ENCODE peak calls at places on chromosomes 4 and X, in four cellular contexts. One of them, this sample, is unnamed.

GRCh38 chr4:180810581-180810980 is 1432.6 kb upstream of the TENM3 start:
- DNase-seq in B cell: no peak
- DNase-seq in IMR-90: no peak
- DNase-seq in OCI-LY7: no peak
- DNase-seq in this sample: no peak

GRCh38 chr4:15006416-15007024 is 4.2 kb downstream of the CPEB2 start:
- DNase-seq in B cell: no peak
- DNase-seq in IMR-90: peak; percentile 18
- DNase-seq in OCI-LY7: peak; percentile 50
- DNase-seq in this sample: no peak

GRCh38 chr4:85717366-85717765 is 242.4 kb downstream of the ARHGAP24 start:
- DNase-seq in B cell: no peak
- DNase-seq in OCI-LY7: peak; percentile 24
- DNase-seq in IMR-90: no peak
- DNase-seq in this sample: no peak

GRCh38 chr4:80201326-80202151 is 4.2 kb downstream of the PRDM8 start:
- DNase-seq in IMR-90: peak; percentile 89
- DNase-seq in B cell: peak; percentile 83
- DNase-seq in OCI-LY7: peak; percentile 5
- DNase-seq in this sample: no peak

GRCh38 chr4:100823066-100823992 is 305.5 kb upstream of the EMCN start:
- DNase-seq in IMR-90: no peak
- DNase-seq in OCI-LY7: no peak
- DNase-seq in B cell: no peak
- DNase-seq in this sample: no peak

GRCh38 chrX:49879656-49880277 is 483 bp downstream of the USP27X start:
- DNase-seq in OCI-LY7: no peak
- DNase-seq in IMR-90: peak; percentile 1
- DNase-seq in B cell: no peak
- DNase-seq in this sample: no peak

GRCh38 chr4:56742080-56742871 is 61.2 kb upstream of the HOPX start:
- DNase-seq in B cell: no peak
- DNase-seq in OCI-LY7: no peak
- DNase-seq in IMR-90: peak; percentile 19
- DNase-seq in this sample: no peak

GRCh38 chrX:48497871-48498270 is 10.9 kb upstream of the PORCN start:
- DNase-seq in IMR-90: no peak
- DNase-seq in OCI-LY7: no peak
- DNase-seq in B cell: no peak
- DNase-seq in this sample: no peak

GRCh38 chrX:12866451-12867377 is at the start of gene TLR7:
- DNase-seq in B cell: peak; percentile 40
- DNase-seq in IMR-90: no peak
- DNase-seq in OCI-LY7: peak; percentile 58
- DNase-seq in this sample: no peak

GRCh38 chr4:23736466-23736865 is 153.4 kb downstream of the PPARGC1A start:
- DNase-seq in IMR-90: no peak
- DNase-seq in B cell: no peak
- DNase-seq in OCI-LY7: no peak
- DNase-seq in this sample: no peak

GRCh38 chr4:60865238-60865637 is 334.9 kb upstream of the ADGRL3 start:
- DNase-seq in B cell: no peak
- DNase-seq in OCI-LY7: no peak
- DNase-seq in IMR-90: no peak
- DNase-seq in this sample: no peak

GRCh38 chr4:47045261-47045660 is 13.9 kb downstream of the GABRB1 start:
- DNase-seq in OCI-LY7: no peak
- DNase-seq in B cell: no peak
- DNase-seq in IMR-90: no peak
- DNase-seq in this sample: no peak

GRCh38 chr4:55086561-55086960 is 38.8 kb downstream of the KDR start:
- DNase-seq in IMR-90: no peak
- DNase-seq in B cell: no peak
- DNase-seq in OCI-LY7: no peak
- DNase-seq in this sample: no peak

GRCh38 chr4:20251796-20252655 is at the start of gene SLIT2:
- DNase-seq in B cell: no peak
- DNase-seq in IMR-90: peak; percentile 68
- DNase-seq in OCI-LY7: no peak
- DNase-seq in this sample: no peak

GRCh38 chr4:127586922-127587571 is 45.7 kb upstream of the INTU start:
- DNase-seq in IMR-90: peak; percentile 39
- DNase-seq in B cell: no peak
- DNase-seq in OCI-LY7: peak; percentile 22
- DNase-seq in this sample: no peak

GRCh38 chrX:27890611-27891010 is 82.8 kb downstream of the MAGEB10 start:
- DNase-seq in OCI-LY7: no peak
- DNase-seq in B cell: no peak
- DNase-seq in IMR-90: peak; percentile 82
- DNase-seq in this sample: no peak

GRCh38 chrX:40012039-40012799 is 85.5 kb downstream of the BCOR start:
- DNase-seq in B cell: no peak
- DNase-seq in IMR-90: peak; percentile 71
- DNase-seq in OCI-LY7: no peak
- DNase-seq in this sample: no peak

GRCh38 chr4:2771264-2771663 is 15.1 kb upstream of the TNIP2 start:
- DNase-seq in OCI-LY7: no peak
- DNase-seq in B cell: no peak
- DNase-seq in IMR-90: no peak
- DNase-seq in this sample: no peak

GRCh38 chr4:2767705-2768074 is 11.6 kb upstream of the TNIP2 start:
- DNase-seq in IMR-90: no peak
- DNase-seq in OCI-LY7: no peak
- DNase-seq in B cell: no peak
- DNase-seq in this sample: no peak

GRCh38 chr4:2768124-2768523 is 12.0 kb upstream of the TNIP2 start:
- DNase-seq in B cell: no peak
- DNase-seq in IMR-90: no peak
- DNase-seq in OCI-LY7: no peak
- DNase-seq in this sample: no peak

GRCh38 chr4:2767046-2767704 is 11.0 kb upstream of the TNIP2 start:
- DNase-seq in OCI-LY7: no peak
- DNase-seq in IMR-90: no peak
- DNase-seq in B cell: no peak
- DNase-seq in this sample: no peak

DNA sequence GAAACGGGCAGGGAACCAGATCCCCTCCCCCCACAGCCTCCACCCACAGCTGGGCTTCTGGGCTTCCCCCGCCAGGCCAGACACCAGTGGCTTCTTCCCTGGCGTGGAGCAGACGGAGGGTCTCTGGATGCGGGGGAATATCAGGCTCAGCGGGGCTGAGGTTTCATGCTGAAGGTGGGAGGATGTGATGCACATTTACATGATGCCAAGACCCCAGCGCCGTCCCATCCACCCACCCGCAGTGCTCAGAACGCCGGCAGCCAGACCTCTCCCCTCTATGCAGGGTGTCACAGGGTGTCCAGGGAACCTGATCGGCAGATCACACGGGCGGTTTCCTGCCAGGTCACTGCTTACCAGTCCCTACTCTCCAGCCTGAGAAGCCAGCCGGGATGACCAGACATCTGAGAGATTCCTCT is 12.8 kb upstream of the TNIP2 start:
- DNase-seq in IMR-90: no peak
- DNase-seq in OCI-LY7: no peak
- DNase-seq in B cell: no peak
- DNase-seq in this sample: no peak
- TF ChIP-seq CTCF in IMR-90: no peak
- TF ChIP-seq CTCF in OCI-LY7: no peak
- TF ChIP-seq CTCF in B cell: no peak
- TF ChIP-seq CTCF in this sample: no peak

GRCh38 chr4:178273168-178273567 is 830.9 kb upstream of the AGA start:
- DNase-seq in IMR-90: no peak
- DNase-seq in OCI-LY7: no peak
- DNase-seq in B cell: no peak
- DNase-seq in this sample: no peak

GRCh38 chr4:178271386-178271785 is 829.1 kb upstream of the AGA start:
- DNase-seq in IMR-90: no peak
- DNase-seq in B cell: no peak
- DNase-seq in OCI-LY7: no peak
- DNase-seq in this sample: no peak

DNA sequence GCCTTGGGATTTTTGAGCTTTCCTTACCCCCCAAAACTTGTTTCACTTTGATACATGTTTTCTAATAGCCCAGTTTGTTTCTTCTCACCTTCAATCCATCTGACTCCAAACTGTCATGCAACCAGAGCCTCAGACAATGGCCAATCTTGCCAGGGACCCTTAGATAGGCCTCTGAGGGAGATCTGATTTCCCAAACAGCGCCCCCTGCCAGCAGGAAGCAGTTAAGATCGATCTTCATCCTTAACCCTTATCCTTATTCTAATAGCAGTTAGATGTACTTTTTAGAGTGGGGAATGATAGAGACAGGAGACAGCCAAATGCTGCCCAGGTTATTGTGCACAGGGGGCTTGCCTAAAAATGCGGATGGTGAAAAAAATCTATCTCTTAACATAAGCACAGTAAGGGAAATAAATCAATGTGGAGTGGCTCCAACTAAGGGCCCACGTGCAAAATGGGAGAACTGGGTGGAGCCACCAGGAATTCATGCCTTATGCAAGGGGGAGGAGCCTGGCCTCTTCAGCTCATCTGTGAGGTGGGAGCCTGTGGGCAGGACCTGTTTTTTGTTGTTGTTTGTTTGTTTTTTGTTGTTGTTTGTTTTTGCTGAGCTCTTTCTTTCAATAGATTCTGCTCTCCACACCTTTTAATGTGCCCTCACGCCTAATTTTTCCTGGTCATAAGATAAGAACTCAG is 833.6 kb upstream of the AGA start:
- DNase-seq in IMR-90: no peak
- DNase-seq in B cell: no peak
- DNase-seq in OCI-LY7: no peak
- DNase-seq in this sample: no peak
- TF ChIP-seq CTCF in IMR-90: no peak
- TF ChIP-seq CTCF in B cell: no peak
- TF ChIP-seq CTCF in OCI-LY7: peak; percentile 55
- TF ChIP-seq CTCF in this sample: no peak

GRCh38 chr4:111806331-111806730 is 338.9 kb upstream of the FAM241A start:
- DNase-seq in B cell: no peak
- DNase-seq in OCI-LY7: no peak
- DNase-seq in IMR-90: no peak
- DNase-seq in this sample: no peak
- TF ChIP-seq CTCF in B cell: no peak
- TF ChIP-seq CTCF in OCI-LY7: no peak
- TF ChIP-seq CTCF in IMR-90: no peak
- TF ChIP-seq CTCF in this sample: no peak

DNA sequence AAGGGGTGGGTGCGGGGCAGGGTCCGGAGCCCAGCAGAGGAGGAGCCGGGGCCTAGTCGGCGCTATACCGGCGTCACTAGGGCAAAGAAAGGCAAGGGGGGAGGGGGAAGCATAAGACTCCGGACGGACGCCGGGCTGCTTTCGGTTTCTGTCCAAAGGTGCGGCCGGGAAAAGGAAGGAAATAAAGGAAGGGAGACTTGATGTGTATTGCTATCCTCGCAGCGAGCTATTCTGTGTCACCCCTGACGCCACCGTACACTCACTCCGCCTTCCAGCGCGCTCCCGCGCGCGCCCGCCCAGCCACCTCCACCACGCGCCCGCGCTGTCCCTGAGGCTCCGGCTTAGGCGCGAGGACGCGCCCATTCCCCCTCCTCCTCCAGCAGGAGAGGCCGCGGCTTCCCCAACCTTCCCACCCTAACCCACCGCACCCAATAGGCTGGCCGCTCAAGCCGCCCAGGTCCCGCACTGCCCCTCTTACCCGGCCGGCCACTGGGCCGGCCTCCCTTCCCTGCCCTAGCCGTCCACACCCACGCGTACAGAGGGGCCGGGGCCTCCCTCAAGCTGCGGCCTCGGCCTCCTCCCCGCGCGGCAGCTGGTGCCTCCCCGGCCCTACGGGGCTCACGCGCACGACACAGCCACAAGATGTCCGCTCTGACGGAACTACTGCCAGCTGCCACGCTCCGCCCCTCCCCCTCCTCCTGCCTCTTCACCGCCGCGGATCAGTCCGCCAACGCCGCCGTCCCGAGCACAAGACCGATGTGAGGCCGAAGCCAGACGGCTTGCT is at the start of gene UBE2D3:
- DNase-seq in OCI-LY7: peak; percentile 93
- DNase-seq in IMR-90: peak; percentile 97
- DNase-seq in B cell: peak; percentile 95
- DNase-seq in this sample: peak; percentile 96
- TF ChIP-seq CTCF in OCI-LY7: peak; percentile 32
- TF ChIP-seq CTCF in IMR-90: peak; percentile 14
- TF ChIP-seq CTCF in B cell: no peak
- TF ChIP-seq CTCF in this sample: no peak

GRCh38 chr4:24915121-24915922 is 2.5 kb upstream of the CCDC149 start:
- DNase-seq in IMR-90: no peak
- DNase-seq in B cell: no peak
- DNase-seq in OCI-LY7: no peak
- DNase-seq in this sample: no peak
- TF ChIP-seq CTCF in IMR-90: no peak
- TF ChIP-seq CTCF in B cell: no peak
- TF ChIP-seq CTCF in OCI-LY7: no peak
- TF ChIP-seq CTCF in this sample: no peak

DNA sequence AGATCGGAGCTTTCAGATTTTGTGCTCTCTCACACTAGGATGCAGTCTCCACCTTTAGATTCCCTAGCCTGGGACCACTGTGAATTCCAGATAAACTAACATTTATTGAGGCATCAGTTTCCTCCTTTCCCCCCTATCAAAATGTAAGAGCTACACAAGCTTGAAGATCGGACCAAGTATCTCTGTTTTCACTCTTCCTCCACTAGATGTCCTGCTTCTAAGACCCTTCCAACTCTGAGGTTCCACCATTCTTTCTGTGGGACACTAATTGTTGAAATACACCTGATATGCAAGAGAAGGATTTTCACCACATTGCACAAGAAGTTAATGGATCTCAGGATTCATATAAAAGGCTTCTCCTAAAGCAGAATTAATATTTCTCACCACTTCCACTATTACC is 43.0 kb upstream of the PHOX2B start:
- DNase-seq in IMR-90: no peak
- DNase-seq in B cell: no peak
- DNase-seq in OCI-LY7: no peak
- DNase-seq in this sample: no peak
- TF ChIP-seq CTCF in IMR-90: no peak
- TF ChIP-seq CTCF in B cell: no peak
- TF ChIP-seq CTCF in OCI-LY7: peak; percentile 18
- TF ChIP-seq CTCF in this sample: no peak

DNA sequence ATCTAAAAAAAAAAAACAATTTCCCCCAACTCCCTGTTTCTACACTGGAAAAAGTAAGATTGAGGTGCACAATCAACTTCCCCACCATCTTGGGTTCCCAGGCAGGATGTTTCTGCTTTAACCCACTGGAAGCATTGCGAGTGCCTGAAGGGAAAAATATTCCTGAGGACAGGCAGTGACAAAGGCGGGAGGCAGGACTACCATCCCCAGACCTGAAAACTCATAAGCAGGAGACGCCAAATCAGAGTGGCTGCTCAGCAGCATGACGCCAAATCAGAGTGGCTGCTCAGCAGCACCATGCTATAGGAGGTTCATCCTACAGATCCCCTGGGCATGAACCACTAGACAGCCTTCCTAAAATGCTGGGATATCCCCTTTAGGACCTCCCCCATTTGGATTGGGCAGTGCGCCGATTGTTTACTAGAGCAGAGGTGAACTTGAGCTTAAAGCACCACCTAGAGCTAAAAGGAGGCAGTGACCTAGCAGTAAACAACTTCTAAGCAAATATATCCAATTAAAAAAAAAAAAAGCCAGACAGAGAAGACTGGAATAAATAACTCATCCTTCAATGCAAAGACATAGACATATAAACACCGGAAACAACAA is 35.0 kb upstream of the GK start:
- DNase-seq in B cell: no peak
- DNase-seq in OCI-LY7: peak; percentile 12
- DNase-seq in IMR-90: no peak
- DNase-seq in this sample: no peak
- TF ChIP-seq CTCF in B cell: no peak
- TF ChIP-seq CTCF in OCI-LY7: peak; percentile 44
- TF ChIP-seq CTCF in IMR-90: peak; percentile 16
- TF ChIP-seq CTCF in this sample: no peak

This sample was measured in natural killer cell.